ENCODE peak calls at places on chromosomes 5 and 9, in four cellular contexts. N, K, W and L are unnamed samples.

GRCh38 chr9:131997779-131998178 is 81.9 kb downstream of the MED27 start:
- DNase-seq in N (no peak), K (no peak), W (no peak), L (no peak)

GRCh38 chr9:132531187-132531586 is 51.2 kb upstream of the BARHL1 start:
- DNase-seq in N (no peak), K (no peak), W (no peak), L (no peak)

GRCh38 chr9:105171589-105171988 is 72.9 kb upstream of the SLC44A1 start:
- DNase-seq in N (no peak), K (no peak), W (no peak), L (no peak)

GRCh38 chr5:126285307-126285706 is 137.9 kb upstream of the GRAMD2B start:
- DNase-seq in N (no peak), K (no peak), W (no peak), L (no peak)

GRCh38 chr5:53262348-53262970 is 152.9 kb upstream of the MOCS2 start:
- DNase-seq in N (peak), K (no peak), W (no peak), L (peak)

GRCh38 chr9:137254624-137255447 is at the start of gene NELFB:
- DNase-seq in N (peak), K (peak), W (no peak), L (no peak)

GRCh38 chr5:158313027-158313738 is 454.2 kb upstream of the CLINT1 start:
- DNase-seq in N (no peak), K (no peak), W (no peak), L (no peak)

GRCh38 chr9:18492612-18493011 is 18.7 kb downstream of the ADAMTSL1 start:
- DNase-seq in N (no peak), K (no peak), W (no peak), L (no peak)

GRCh38 chr5:140481758-140482157 is 65.7 kb upstream of the EIF4EBP3 start:
- DNase-seq in N (no peak), K (no peak), W (no peak), L (no peak)

GRCh38 chr9:90651246-90651645 is 8.6 kb upstream of the DIRAS2 start:
- DNase-seq in N (no peak), K (no peak), W (no peak), L (no peak)

GRCh38 chr9:115668506-115668905 is 485.1 kb upstream of the PAPPA start:
- DNase-seq in N (no peak), K (no peak), W (no peak), L (no peak)

GRCh38 chr9:93122721-93123221 is 11.3 kb downstream of the NINJ1 start:
- DNase-seq in N (no peak), K (no peak), W (no peak), L (no peak)

GRCh38 chr9:93125331-93125894 is 8.6 kb downstream of the NINJ1 start:
- DNase-seq in N (no peak), K (no peak), W (no peak), L (no peak)

GRCh38 chr9:93123561-93124283 is 10.3 kb downstream of the NINJ1 start:
- DNase-seq in N (no peak), K (no peak), W (no peak), L (no peak)

GRCh38 chr9:93126151-93126781 is 7.8 kb downstream of the NINJ1 start:
- DNase-seq in N (no peak), K (no peak), W (no peak), L (no peak)

GRCh38 chr9:93124793-93125192 is 9.3 kb downstream of the NINJ1 start:
- DNase-seq in N (no peak), K (no peak), W (no peak), L (no peak)
- TF ChIP-seq EGR1 in N (no peak), K (no peak), W (no peak), L (no peak)

DNA sequence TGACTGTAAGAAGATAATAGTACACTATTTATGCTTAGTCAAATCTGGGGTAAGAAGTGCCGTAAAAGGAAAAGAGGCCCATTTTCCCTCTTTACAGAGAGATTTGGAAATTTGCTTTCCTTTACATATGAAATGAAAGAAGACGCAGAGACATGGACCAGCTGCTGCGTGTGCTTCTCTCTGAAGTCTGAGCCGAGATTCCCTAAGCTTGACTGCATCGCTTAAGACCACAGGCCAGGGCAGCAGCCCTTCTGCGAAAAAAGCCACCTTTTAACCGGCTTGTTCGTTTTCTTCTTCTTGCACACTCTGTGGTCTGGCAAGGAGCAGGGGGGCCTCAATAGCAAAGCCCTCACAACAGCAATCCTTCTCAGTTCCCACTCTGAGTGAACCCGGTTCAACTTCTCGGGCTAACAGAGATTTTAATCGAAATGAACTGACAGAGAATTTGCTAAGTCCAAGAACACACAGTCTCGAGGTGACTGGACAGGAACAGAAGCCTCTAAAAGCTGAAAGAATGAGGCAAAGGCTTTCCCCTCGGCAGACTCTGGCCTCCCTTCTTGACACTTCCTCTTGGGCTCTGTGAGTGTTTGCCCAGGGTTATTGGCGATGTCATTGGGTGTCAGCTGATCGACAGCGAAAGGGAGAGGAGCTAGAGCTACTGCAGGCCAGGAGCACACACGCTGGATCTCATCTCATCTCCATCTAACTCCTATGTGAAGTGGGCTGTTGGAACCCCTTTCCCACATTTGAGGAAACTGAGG is 512.9 kb upstream of the KLF4 start:
- DNase-seq in N (no peak), K (no peak), W (no peak), L (peak)
- TF ChIP-seq EGR1 in N (no peak), K (no peak), W (no peak), L (no peak)

GRCh38 chr5:146767534-146767933 is 111.0 kb downstream of the PPP2R2B start:
- DNase-seq in N (no peak), K (no peak), W (no peak), L (no peak)
- TF ChIP-seq EGR1 in N (no peak), K (no peak), W (no peak), L (no peak)

DNA sequence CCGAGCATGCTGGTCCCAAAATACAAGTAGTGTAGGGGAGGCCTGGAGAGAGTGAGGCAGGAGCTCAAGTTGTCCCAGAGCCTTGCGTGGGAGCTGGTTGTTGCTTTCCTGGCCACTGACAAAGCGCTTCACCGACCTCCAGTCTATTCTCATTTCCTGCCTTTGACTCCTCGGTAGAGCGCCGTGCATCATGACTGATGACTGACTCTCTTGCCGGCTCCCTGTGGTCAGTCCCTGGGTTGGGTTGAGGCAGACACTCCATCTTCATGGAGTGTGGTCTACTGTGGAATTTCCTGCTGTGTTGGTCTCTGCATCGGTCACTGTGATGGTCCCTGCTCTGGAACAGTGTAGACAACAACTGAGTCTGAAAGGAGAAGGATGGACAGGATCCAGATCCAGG is 175.1 kb upstream of the S1PR3 start:
- DNase-seq in N (no peak), K (no peak), W (no peak), L (no peak)
- TF ChIP-seq EGR1 in N (no peak), K (no peak), W (no peak), L (no peak)

DNA sequence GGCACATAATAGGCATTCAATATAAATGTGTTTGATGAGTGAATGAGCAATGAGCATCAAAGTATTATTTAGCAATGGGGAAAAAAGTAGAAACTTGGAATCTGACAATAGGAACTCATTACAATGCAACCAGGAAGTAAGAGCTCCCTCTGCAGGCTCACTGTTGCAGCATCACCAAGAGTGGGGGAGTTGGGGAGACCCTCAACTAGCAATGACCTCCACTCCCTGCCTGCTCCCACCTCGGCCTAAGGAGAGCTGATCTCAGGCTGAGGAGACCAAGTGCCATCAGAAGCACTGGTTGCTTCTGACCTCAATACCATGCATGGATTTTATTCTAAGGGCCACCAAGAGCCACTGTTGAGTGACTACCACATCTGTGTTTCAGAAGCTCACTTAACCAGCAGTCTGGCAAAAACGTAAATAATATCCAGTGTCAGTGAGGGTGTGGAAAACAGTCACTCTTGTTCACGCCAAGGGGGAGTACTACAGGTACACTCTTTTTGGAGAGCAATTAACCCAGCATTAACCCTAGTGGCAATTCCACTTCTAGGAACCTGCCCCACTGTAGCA is 8.0 kb downstream of the VDAC1 start:
- DNase-seq in N (peak), K (no peak), W (no peak), L (no peak)
- TF ChIP-seq EGR1 in N (no peak), K (no peak), W (no peak), L (no peak)

GRCh38 chr5:50564079-50564478 is 102.4 kb upstream of the PARP8 start:
- DNase-seq in N (no peak), K (peak), W (no peak), L (no peak)
- TF ChIP-seq EGR1 in N (no peak), K (no peak), W (no peak), L (no peak)

GRCh38 chr5:96752341-96753016 is 55.3 kb downstream of the ERAP1 start:
- DNase-seq in N (peak), K (no peak), W (no peak), L (peak)
- TF ChIP-seq EGR1 in N (no peak), K (no peak), W (no peak), L (no peak)